ENCODE peak calls at places on chromosomes 1 and 21, in nine cellular contexts. R is skeletal muscle cell; M is uterus; N is CD4-positive, alpha-beta T cell; Q is activated naive CD4-positive, alpha-beta T cell; L is Daoy; D is SK-MEL-5; Z is nephron progenitor cell; O is H54. E is an unnamed sample.

GRCh38 chr1:228336308-228337030 is 70.2 kb downstream of the TRIM11 start:
- DNase-seq in Q (no peak), N (no peak), O (peak), L (no peak), M (no peak), Z (peak), D (no peak), R (no peak), E (no peak)

GRCh38 chr1:219518168-219518905 is 94.6 kb downstream of the ZC3H11B start:
- DNase-seq in N (no peak), R (peak), L (peak), O (peak), Q (no peak), Z (no peak), M (no peak), D (no peak), E (no peak)

GRCh38 chr1:59845091-59845490 is 30.3 kb downstream of the HOOK1 start:
- DNase-seq in R (no peak), N (no peak), D (no peak), Q (no peak), Z (no peak), L (no peak), O (no peak), M (no peak), E (no peak)

GRCh38 chr1:25874635-25875153 is 814 bp downstream of the PAQR7 start:
- DNase-seq in R (no peak), Q (no peak), L (no peak), N (no peak), O (no peak), M (no peak), Z (no peak), D (no peak), E (no peak)

GRCh38 chr1:168371477-168371876 is 90.8 kb downstream of the TBX19 start:
- DNase-seq in N (no peak), R (no peak), M (no peak), Q (no peak), D (no peak), O (no peak), Z (no peak), L (no peak), E (no peak)

GRCh38 chr1:77579547-77579946 is 102.9 kb downstream of the ZZZ3 start:
- DNase-seq in R (no peak), M (no peak), O (no peak), Q (no peak), N (no peak), L (no peak), D (no peak), Z (no peak), E (no peak)

GRCh38 chr1:230458509-230458908 is 32.4 kb upstream of the PGBD5 start:
- DNase-seq in D (peak), Z (no peak), L (peak), M (no peak), O (no peak), Q (no peak), N (no peak), R (peak), E (peak)

GRCh38 chr1:98817830-98818229 is 156.3 kb downstream of the SNX7 start:
- DNase-seq in L (no peak), M (no peak), Z (no peak), R (no peak), O (no peak), D (no peak), Q (no peak), N (no peak), E (no peak)

GRCh38 chr21:42392731-42393442 is 3.0 kb downstream of the TMPRSS3 start:
- DNase-seq in M (no peak), O (no peak), Z (no peak), N (no peak), R (no peak), D (no peak), Q (no peak), L (peak), E (no peak)

GRCh38 chr1:2526824-2527552 is 592 bp upstream of the PANK4 start:
- DNase-seq in N (no peak), Q (no peak), M (no peak), Z (no peak), O (peak), R (no peak), L (peak), D (no peak), E (peak)

GRCh38 chr1:31831397-31832378 is 15.9 kb upstream of the SPOCD1 start:
- DNase-seq in Z (no peak), L (peak), M (no peak), Q (no peak), R (no peak), D (no peak), O (no peak), N (no peak), E (no peak)

GRCh38 chr1:62318756-62319544 is at the start of gene KANK4:
- DNase-seq in D (no peak), Z (peak), L (no peak), R (no peak), M (no peak), Q (no peak), O (no peak), N (no peak), E (peak)

GRCh38 chr1:196515904-196516303 is 92.3 kb downstream of the KCNT2 start:
- DNase-seq in D (no peak), M (no peak), L (no peak), O (no peak), N (no peak), Q (no peak), Z (no peak), R (no peak), E (no peak)

GRCh38 chr1:160209656-160210046 is 4.5 kb downstream of the PEA15 start:
- DNase-seq in Z (no peak), L (no peak), N (no peak), R (no peak), Q (no peak), O (no peak), D (no peak), M (no peak), E (peak)

GRCh38 chr1:150902751-150903150 is 15.8 kb downstream of the CTXND2 start:
- DNase-seq in M (no peak), N (no peak), O (no peak), R (no peak), Q (no peak), Z (no peak), D (no peak), L (no peak), E (no peak)

GRCh38 chr1:54619749-54620148 is 3.6 kb downstream of the FAM151A start:
- DNase-seq in L (no peak), R (no peak), Q (no peak), D (no peak), N (no peak), O (no peak), M (no peak), Z (no peak), E (no peak)

GRCh38 chr1:17671741-17672140 is 83.4 kb upstream of the ACTL8 start:
- DNase-seq in O (no peak), L (no peak), R (no peak), M (no peak), N (no peak), D (no peak), Z (peak), Q (no peak), E (no peak)

GRCh38 chr1:184974086-184974836 is at the start of gene NIBAN1:
- DNase-seq in O (peak), R (no peak), Q (no peak), M (peak), D (peak), L (peak), N (peak), Z (peak), E (peak)

GRCh38 chr1:73472810-73473209 is 725.2 kb downstream of the LRRIQ3 start:
- DNase-seq in O (no peak), Q (no peak), R (no peak), L (no peak), M (no peak), N (no peak), D (peak), Z (no peak), E (no peak)

GRCh38 chr1:59367269-59368006 is 70.5 kb downstream of the FGGY start:
- DNase-seq in M (peak), L (peak), Z (peak), O (no peak), D (no peak), Q (no peak), R (peak), N (no peak), E (no peak)